ENCODE peak calls at places on chromosome 20, in nine cellular contexts. D is NCI-H446 treated with DMSO at 0.1 percent for 48 hours; P is small intestine; R is HEK293T; B is NCI-H526 treated with DMSO at 0.1 percent for 48 hours; F is NCI-H2171 treated with DMSO at 0.1 percent for 48 hours; Q is RPMI8226; U is stimulated activated naive CD8-positive, alpha-beta T cell treated with anti-CD3 and anti-CD28 coated beads, Interleukin-15, Interleukin-2, amounts not matched to agents 100 U/mL and 50 U/mL, for 24 hours; O is SK-N-SH. X is an unnamed sample.

GRCh38 chr20:10316582-10316981 is 98.0 kb downstream of the SNAP25 start:
- DNase-seq in D (no peak), U (peak), P (peak), Q (no peak), F (peak), R (no peak), B (peak), O (no peak), X (peak)

GRCh38 chr20:33401922-33402369 is 627 bp upstream of the CDK5RAP1 start:
- DNase-seq in F (no peak), U (no peak), D (no peak), Q (peak), P (peak), B (no peak), R (no peak), O (no peak), X (no peak)

GRCh38 chr20:9018346-9018745 is 50.5 kb upstream of the PLCB4 start:
- DNase-seq in U (no peak), R (no peak), F (no peak), Q (no peak), D (no peak), P (no peak), O (no peak), B (no peak), X (no peak)

GRCh38 chr20:38609828-38610227 is 8.2 kb downstream of the ARHGAP40 start:
- DNase-seq in P (no peak), O (peak), F (no peak), Q (no peak), B (no peak), U (no peak), R (no peak), D (no peak), X (no peak)

GRCh38 chr20:62433655-62434054 is 6.3 kb upstream of the RBBP8NL start:
- DNase-seq in D (no peak), R (no peak), Q (no peak), U (no peak), O (no peak), F (no peak), B (no peak), P (peak), X (no peak)

GRCh38 chr20:60482609-60483008 is 524.4 kb downstream of the CDH26 start:
- DNase-seq in D (no peak), O (no peak), R (no peak), U (no peak), F (no peak), P (no peak), B (no peak), Q (no peak), X (no peak)

GRCh38 chr20:17806739-17807441 is 107.1 kb downstream of the BANF2 start:
- DNase-seq in Q (no peak), D (peak), O (peak), R (no peak), F (no peak), U (no peak), B (no peak), P (no peak), X (no peak)

GRCh38 chr20:3209946-3210317 is 634 bp downstream of the ITPA start:
- DNase-seq in O (no peak), U (peak), R (no peak), D (no peak), P (peak), B (no peak), F (peak), Q (peak), X (no peak)

GRCh38 chr20:16444056-16444777 is 129.0 kb downstream of the KIF16B start:
- DNase-seq in B (no peak), O (no peak), F (no peak), P (no peak), Q (no peak), R (no peak), U (no peak), D (peak), X (no peak)

GRCh38 chr20:23754731-23755130 is 4.0 kb upstream of the CST1 start:
- DNase-seq in B (no peak), U (no peak), F (no peak), O (no peak), R (no peak), P (no peak), D (no peak), Q (no peak), X (no peak)

GRCh38 chr20:46648903-46649649 is 2.2 kb downstream of the SLC13A3 start:
- DNase-seq in R (no peak), Q (peak), P (no peak), O (no peak), U (no peak), D (no peak), B (peak), F (no peak), X (peak)

GRCh38 chr20:23086931-23087411 is 847 bp upstream of the CD93 start:
- DNase-seq in U (no peak), R (no peak), P (no peak), D (no peak), Q (no peak), O (no peak), F (no peak), B (no peak), X (no peak)

GRCh38 chr20:44601801-44602204 is 19.4 kb downstream of the PKIG start:
- DNase-seq in P (peak), Q (peak), D (no peak), R (no peak), O (no peak), U (no peak), F (no peak), B (no peak), X (no peak)

GRCh38 chr20:11965602-11966001 is 47.9 kb downstream of the BTBD3 start:
- DNase-seq in B (no peak), D (no peak), R (no peak), Q (no peak), O (no peak), P (no peak), U (no peak), F (no peak), X (no peak)